ENCODE peak calls at places on chromosomes 1 and 21, in six cellular contexts. C, V, R, K, E and J are unnamed samples.

GRCh38 chr21:45220106-45220505 is 67.6 kb downstream of the POFUT2 start:
- DNase-seq in C (no peak), V (no peak), R (no peak), K (no peak), E (no peak), J (no peak)

GRCh38 chr1:111737216-111738132 is 1.7 kb downstream of the INKA2 start:
- DNase-seq in C (no peak), V (no peak), R (no peak), K (no peak), E (no peak), J (no peak)

GRCh38 chr1:23470282-23471070 is 13.5 kb downstream of the ASAP3 start:
- DNase-seq in C (peak; percentile 80), V (peak; percentile 91), R (no peak), K (no peak), E (no peak), J (peak; percentile 63)

GRCh38 chr1:205267306-205267902 is 39.7 kb downstream of the TMCC2 start:
- DNase-seq in C (no peak), V (no peak), R (no peak), K (no peak), E (no peak), J (no peak)

GRCh38 chr1:167013124-167013900 is 24.2 kb downstream of the MAEL start:
- DNase-seq in C (no peak), V (no peak), R (no peak), K (no peak), E (no peak), J (no peak)

GRCh38 chr1:164651378-164651951 is 92.5 kb downstream of the PBX1 start:
- DNase-seq in C (no peak), V (peak; percentile 78), R (no peak), K (no peak), E (peak; percentile 38), J (no peak)

GRCh38 chr1:22709227-22709626 is 1.4 kb upstream of the EPHB2 start:
- DNase-seq in C (no peak), V (no peak), R (no peak), K (no peak), E (no peak), J (no peak)

GRCh38 chr1:118158918-118159317 is 26.1 kb downstream of the SPAG17 start:
- DNase-seq in C (no peak), V (peak; percentile 94), R (no peak), K (no peak), E (no peak), J (no peak)

GRCh38 chr1:231580874-231581273 is 45.7 kb upstream of the DISC1 start:
- DNase-seq in C (no peak), V (no peak), R (no peak), K (no peak), E (no peak), J (no peak)

GRCh38 chr1:3504151-3504822 is 49.8 kb downstream of the ARHGEF16 start:
- DNase-seq in C (peak; percentile 92), V (peak; percentile 93), R (no peak), K (peak; percentile 53), E (no peak), J (peak; percentile 64)

GRCh38 chr1:74690909-74691308 is 17.3 kb upstream of the ERICH3 start:
- DNase-seq in C (no peak), V (no peak), R (no peak), K (no peak), E (no peak), J (no peak)

GRCh38 chr1:154492115-154492514 is 9.9 kb upstream of the TDRD10 start:
- DNase-seq in C (no peak), V (no peak), R (no peak), K (no peak), E (no peak), J (no peak)

GRCh38 chr1:154353460-154353904 is 28.2 kb downstream of the ATP8B2 start:
- DNase-seq in C (no peak), V (peak; percentile 42), R (no peak), K (no peak), E (peak; percentile 51), J (no peak)

GRCh38 chr1:109801791-109802135 is 38.0 kb upstream of the EPS8L3 start:
- DNase-seq in C (no peak), V (no peak), R (no peak), K (no peak), E (no peak), J (no peak)

GRCh38 chr1:23563755-23564374 is 4.6 kb upstream of the ID3 start:
- DNase-seq in C (no peak), V (no peak), R (no peak), K (no peak), E (no peak), J (no peak)

GRCh38 chr1:207841318-207841717 is 69.6 kb downstream of the CD34 start:
- DNase-seq in C (no peak), V (no peak), R (no peak), K (no peak), E (no peak), J (no peak)
- H3K4me3 ChIP-seq in C (no peak overlapping the region), V (no peak overlapping the region), R (no peak overlapping the region), K (no peak overlapping the region), E (no peak overlapping the region), J (no peak overlapping the region)

GRCh38 chr1:247407978-247408560 is 7.9 kb upstream of the NLRP3 start:
- DNase-seq in C (no peak), V (no peak), R (no peak), K (no peak), E (no peak), J (no peak)

GRCh38 chr1:247411583-247412295 is 4.2 kb upstream of the NLRP3 start:
- DNase-seq in C (no peak), V (no peak), R (no peak), K (no peak), E (no peak), J (no peak)

GRCh38 chr1:247406014-247406656 is 9.8 kb upstream of the NLRP3 start:
- DNase-seq in C (no peak), V (no peak), R (no peak), K (no peak), E (no peak), J (no peak)

GRCh38 chr1:247407180-247407616 is 8.8 kb upstream of the NLRP3 start:
- DNase-seq in C (peak; percentile 31), V (no peak), R (peak; percentile 81), K (no peak), E (peak; percentile 36), J (no peak)

GRCh38 chr1:247409869-247410544 is 6.0 kb upstream of the NLRP3 start:
- DNase-seq in C (no peak), V (no peak), R (no peak), K (no peak), E (no peak), J (no peak)
- H3K4me1 ChIP-seq in C (no peaks in the 10 kb centered on the region), V (no peaks in the 10 kb centered on the region), R (peaks cover 33% of the 10 kb centered on the region), K (no peaks in the 10 kb centered on the region), E (no peaks in the 10 kb centered on the region), J (no peaks in the 10 kb centered on the region)

GRCh38 chr1:182035097-182035770 is 26.3 kb downstream of the ZNF648 start:
- DNase-seq in C (no peak), V (no peak), R (no peak), K (no peak), E (no peak), J (no peak)
- TF ChIP-seq CTCF in C (no peak), V (no peak), R (peak; percentile 23), K (no peak), E (no peak), J (no peak)

GRCh38 chr1:152912900-152913299 is 4.6 kb downstream of the IVL start:
- DNase-seq in C (no peak), V (no peak), R (no peak), K (no peak), E (no peak), J (no peak)
- H3K4me3 ChIP-seq in C (no peak overlapping the region), V (no peak overlapping the region), R (no peak overlapping the region), K (no peak overlapping the region), E (no peak overlapping the region), J (no peak overlapping the region)

DNA sequence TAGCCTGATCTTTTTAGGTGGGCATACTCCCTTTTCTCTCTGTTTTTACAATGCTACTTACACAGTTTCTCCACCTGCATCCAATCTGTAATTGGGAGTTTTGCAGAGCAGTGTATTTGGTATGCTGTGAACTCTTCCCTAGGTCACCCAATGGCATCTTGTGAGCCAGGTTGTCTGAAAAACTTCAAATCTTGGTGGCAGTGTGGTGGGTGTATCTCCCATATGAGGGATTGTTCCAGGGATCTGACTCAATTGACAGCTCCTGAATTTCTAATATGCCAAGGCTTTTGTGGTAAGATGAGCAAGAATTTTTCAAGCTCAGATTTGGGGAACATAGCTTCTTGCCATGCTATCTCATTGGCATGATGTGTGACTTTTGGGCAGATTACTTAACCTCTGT is 47.2 kb upstream of the MACF1 start:
- DNase-seq in C (no peak), V (no peak), R (no peak), K (no peak), E (no peak), J (no peak)
- H3K4me1 ChIP-seq in C (peaks cover 58% of the 10 kb centered on the region), V (peaks cover 47% of the 10 kb centered on the region), R (no peaks in the 10 kb centered on the region), K (peaks cover 88% of the 10 kb centered on the region), E (peaks cover 73% of the 10 kb centered on the region), J (no peaks in the 10 kb centered on the region)

DNA sequence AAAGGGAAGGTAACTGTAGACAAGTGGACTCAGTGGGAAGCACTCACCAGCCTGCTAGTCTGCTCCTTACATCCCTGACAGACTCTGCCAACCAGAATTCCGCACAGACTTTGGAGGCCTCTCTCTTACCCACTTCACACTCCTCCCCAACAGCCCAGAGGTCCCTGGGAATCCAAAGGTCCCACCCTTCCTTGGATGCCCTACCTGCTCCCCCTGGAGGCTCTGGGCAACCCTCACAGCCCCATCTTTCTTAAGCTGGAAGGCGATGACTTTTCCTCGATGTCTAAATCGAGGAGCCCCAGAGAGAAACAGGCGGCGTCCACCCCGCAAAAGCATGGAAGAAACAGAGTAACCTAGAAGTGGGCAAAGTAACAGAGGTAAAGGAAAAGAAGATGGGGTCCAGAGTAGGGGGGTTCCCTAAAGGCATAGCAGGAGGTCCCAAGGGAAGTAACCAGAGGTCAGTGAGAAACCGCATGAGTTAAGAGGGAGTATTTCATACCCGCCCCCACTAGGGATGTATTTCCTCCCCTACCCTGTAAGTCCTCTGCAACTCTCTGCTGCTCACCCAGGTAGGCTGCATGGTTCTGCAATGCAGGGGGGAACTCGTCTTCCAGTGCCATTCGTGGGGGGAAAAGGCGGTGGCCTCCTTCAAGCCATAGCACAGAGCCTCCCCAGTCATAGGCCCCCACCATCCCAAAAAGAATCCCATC is 8.4 kb downstream of the ITGA10 start:
- DNase-seq in C (no peak), V (no peak), R (no peak), K (no peak), E (no peak), J (no peak)
- TF ChIP-seq CTCF in C (no peak), V (no peak), R (no peak), K (no peak), E (no peak), J (no peak)